ENCODE peak calls at places on chromosomes 3 and 15, in ten cellular contexts. K is HuH-7; H is heart left ventricle; N is dermis blood vessel endothelial cell; U is left colon; O is GM18507; S is nephron progenitor cell; G is stimulated activated CD8-positive, alpha-beta memory T cell treated with anti-CD3 and anti-CD28 coated beads, Interleukin-7, amount 100 ng/mL, for 24 hours; T is NT2/D1; B is tibial nerve. V is an unnamed sample.

GRCh38 chr3:72574144-72574543 is 274.1 kb downstream of the SHQ1 start:
- DNase-seq in B (no peak), N (no peak), U (no peak), T (no peak), O (no peak), S (no peak), K (no peak), H (no peak), G (no peak), V (no peak)

GRCh38 chr15:98609144-98609852 is 39.0 kb upstream of the IGF1R start:
- DNase-seq in K (no peak), O (no peak), S (no peak), N (peak), G (no peak), T (peak), H (no peak), U (no peak), B (no peak), V (no peak)

GRCh38 chr3:15331606-15332404 is 581 bp downstream of the SH3BP5 start:
- DNase-seq in G (no peak), U (no peak), T (no peak), O (no peak), S (peak), B (no peak), H (peak), N (peak), K (peak), V (peak)

GRCh38 chr3:55519016-55519415 is 31.9 kb upstream of the WNT5A start:
- DNase-seq in H (no peak), O (no peak), S (no peak), N (no peak), T (no peak), U (no peak), B (no peak), G (no peak), K (no peak), V (no peak)

GRCh38 chr15:101179341-101180153 is 72.3 kb downstream of the CHSY1 start:
- DNase-seq in N (no peak), G (no peak), O (no peak), H (no peak), U (no peak), B (no peak), K (no peak), S (no peak), T (no peak), V (no peak)

GRCh38 chr3:53122933-53123305 is 7.3 kb downstream of the RFT1 start:
- DNase-seq in U (no peak), B (no peak), O (no peak), T (no peak), G (no peak), S (no peak), N (no peak), H (no peak), K (no peak), V (no peak)

GRCh38 chr3:195122261-195122660 is 148.7 kb downstream of the XXYLT1 start:
- DNase-seq in T (no peak), B (no peak), H (no peak), O (no peak), S (no peak), K (no peak), G (no peak), U (no peak), N (no peak), V (no peak)

GRCh38 chr3:191238321-191238817 is 39.3 kb downstream of the OSTN start:
- DNase-seq in S (no peak), H (no peak), O (no peak), N (peak), K (no peak), B (no peak), U (no peak), T (no peak), G (no peak), V (no peak)

GRCh38 chr3:188916934-188917391 is 254.8 kb upstream of the TPRG1 start:
- DNase-seq in O (no peak), S (no peak), T (no peak), U (no peak), B (no peak), K (no peak), N (peak), G (no peak), H (no peak), V (no peak)